ENCODE peak calls at places on chromosomes 11 and 22, in seven cellular contexts. N is fibroblast of pulmonary artery, H is upper lobe of right lung, T is endodermal cell, X is gastrocnemius medialis, E is cardiac muscle cell, A is lower lobe of right lung. R is an unnamed sample.

GRCh38 chr22:17871726-17872458 is 97.6 kb upstream of the BID start:
- DNase-seq in N (no peak), T (no peak), A (no peak), E (no peak), X (peak), H (no peak), R (no peak)

GRCh38 chr11:34460335-34460734 is 21.6 kb downstream of the CAT start:
- DNase-seq in N (no peak), X (no peak), H (no peak), A (no peak), E (no peak), T (no peak), R (no peak)

GRCh38 chr11:61851128-61851899 is 23.2 kb downstream of the FADS2 start:
- DNase-seq in X (no peak), H (no peak), E (no peak), T (no peak), A (no peak), N (no peak), R (no peak)

GRCh38 chr11:134385774-134386565 is 26.1 kb downstream of the B3GAT1 start:
- DNase-seq in H (no peak), X (no peak), A (no peak), E (no peak), T (no peak), N (no peak), R (no peak)

GRCh38 chr11:20360650-20361049 is 2.9 kb upstream of the HTATIP2 start:
- DNase-seq in A (no peak), T (no peak), X (no peak), E (no peak), H (no peak), N (peak), R (no peak)

GRCh38 chr11:131491503-131491902 is 121.1 kb downstream of the NTM start:
- DNase-seq in N (peak), H (no peak), T (no peak), E (no peak), A (no peak), X (no peak), R (no peak)

GRCh38 chr11:73270089-73270854 is 1.9 kb upstream of the P2RY6 start:
- DNase-seq in N (no peak), A (no peak), H (peak), T (peak), X (no peak), E (no peak), R (no peak)

GRCh38 chr11:119671561-119672015 is 57.4 kb downstream of the NECTIN1 start:
- DNase-seq in H (no peak), E (no peak), N (peak), X (no peak), T (no peak), A (no peak), R (no peak)

GRCh38 chr22:29606320-29606719 is 2.9 kb downstream of the NF2 start:
- DNase-seq in H (no peak), T (no peak), E (no peak), A (no peak), N (no peak), X (no peak), R (no peak)

GRCh38 chr11:15113381-15113780 is 1.3 kb upstream of the INSC start:
- DNase-seq in A (no peak), H (no peak), E (no peak), T (no peak), X (no peak), N (no peak), R (no peak)

GRCh38 chr11:61626580-61627380 is 45.9 kb upstream of the SYT7 start:
- DNase-seq in N (peak), A (peak), H (peak), X (peak), T (peak), E (peak), R (peak)

GRCh38 chr11:65150513-65151271 is 16.4 kb upstream of the SYVN1 start:
- DNase-seq in H (peak), A (peak), N (peak), X (peak), T (peak), E (no peak), R (peak)

GRCh38 chr11:107804219-107804618 is 54.4 kb downstream of the SLC35F2 start:
- DNase-seq in X (no peak), A (no peak), H (no peak), T (no peak), N (no peak), E (no peak), R (no peak)

GRCh38 chr11:111782109-111782784 is 16.1 kb upstream of the PPP2R1B start:
- DNase-seq in T (no peak), X (no peak), E (no peak), H (no peak), N (no peak), A (no peak), R (no peak)

GRCh38 chr22:43182118-43182517 is 4.8 kb downstream of the TTLL12 start:
- DNase-seq in N (no peak), X (no peak), H (no peak), E (no peak), T (no peak), A (no peak), R (peak)

GRCh38 chr11:60854847-60855725 is 664 bp downstream of the PTGDR2 start:
- DNase-seq in X (no peak), H (no peak), A (peak), E (no peak), N (no peak), T (no peak), R (peak)

GRCh38 chr11:89381094-89381493 is 110.1 kb downstream of the NOX4 start:
- DNase-seq in N (peak), T (no peak), E (no peak), H (no peak), X (no peak), A (no peak), R (no peak)

GRCh38 chr22:24142831-24143230 is 38.5 kb upstream of the SUSD2 start:
- DNase-seq in T (no peak), A (no peak), X (no peak), H (no peak), N (no peak), E (no peak), R (no peak)

GRCh38 chr11:105227363-105227762 is 87.8 kb upstream of the CARD18 start:
- DNase-seq in N (no peak), E (peak), X (no peak), A (no peak), H (no peak), T (no peak), R (no peak)

GRCh38 chr11:74581954-74582547 is 10.3 kb upstream of the POLD3 start:
- DNase-seq in H (no peak), X (no peak), T (no peak), N (no peak), A (no peak), E (no peak), R (no peak)

GRCh38 chr22:41976070-41976901 is 7.0 kb downstream of the SEPTIN3 start:
- DNase-seq in X (no peak), N (no peak), A (no peak), E (peak), H (peak), T (peak), R (no peak)

GRCh38 chr22:44143596-44143995 is 37.1 kb upstream of the PARVG start:
- DNase-seq in A (no peak), X (no peak), N (no peak), H (no peak), T (peak), E (no peak), R (no peak)

GRCh38 chr11:115933564-115933963 is 429.3 kb upstream of the CADM1 start:
- DNase-seq in E (peak), A (no peak), T (no peak), X (no peak), H (no peak), N (no peak), R (peak)

GRCh38 chr22:40782521-40782920 is 36.6 kb downstream of the SLC25A17 start:
- DNase-seq in A (no peak), E (no peak), X (no peak), N (no peak), H (no peak), T (no peak), R (no peak)
- H3K4me3 ChIP-seq in A (no peak), E (no peak), X (no peak), N (no peak), H (no peak), T (no peak), R (no peak)

GRCh38 chr11:64038500-64038899 is 2.8 kb downstream of the FLRT1 start:
- DNase-seq in E (no peak), T (no peak), A (no peak), H (no peak), N (no peak), X (no peak), R (no peak)

GRCh38 chr11:64035581-64035980 is at the start of gene FLRT1:
- DNase-seq in H (no peak), A (no peak), E (peak), X (no peak), N (no peak), T (no peak), R (no peak)

GRCh38 chr11:64039012-64039665 is 3.4 kb downstream of the FLRT1 start:
- DNase-seq in X (no peak), T (no peak), A (no peak), H (no peak), N (no peak), E (no peak), R (no peak)

GRCh38 chr11:64036081-64037026 is 623 bp downstream of the FLRT1 start:
- DNase-seq in E (peak), A (no peak), H (no peak), N (peak), T (peak), X (peak), R (no peak)

DNA sequence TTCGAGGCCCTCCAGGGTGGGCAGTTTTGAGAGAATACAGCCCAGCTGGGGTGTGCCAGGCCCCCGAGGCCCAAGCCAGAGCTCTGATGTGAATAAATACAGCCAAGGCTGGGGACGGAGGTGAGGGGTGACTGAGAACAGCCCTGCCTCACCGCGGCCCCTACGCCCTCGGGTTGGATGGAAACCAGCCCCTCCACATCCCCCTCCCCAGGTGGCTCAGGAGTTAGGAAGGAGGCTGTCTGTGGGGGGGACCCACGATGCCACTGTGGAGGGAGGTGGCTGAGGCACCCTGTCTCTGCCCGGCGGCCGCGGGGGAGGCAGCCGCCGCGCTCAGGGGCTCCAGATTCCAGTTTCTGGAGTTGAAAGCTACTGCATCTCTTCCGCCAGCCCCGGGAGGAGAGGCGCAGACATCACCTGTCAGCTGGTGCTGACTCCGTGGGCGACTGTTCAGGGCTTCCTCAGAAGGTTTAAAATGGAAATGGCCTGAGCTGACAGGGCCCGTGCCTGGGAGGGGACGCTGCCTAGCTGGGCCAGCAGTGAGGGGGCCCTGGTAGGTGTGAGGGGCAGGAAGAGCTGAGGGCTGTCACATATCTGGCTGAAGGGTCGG is 1.4 kb downstream of the FLRT1 start:
- DNase-seq in A (no peak), X (no peak), E (peak), N (no peak), T (no peak), H (no peak), R (no peak)
- H3K4me3 ChIP-seq in A (no peak), X (peak), E (no peak), N (no peak), T (no peak), H (no peak), R (peak)

DNA sequence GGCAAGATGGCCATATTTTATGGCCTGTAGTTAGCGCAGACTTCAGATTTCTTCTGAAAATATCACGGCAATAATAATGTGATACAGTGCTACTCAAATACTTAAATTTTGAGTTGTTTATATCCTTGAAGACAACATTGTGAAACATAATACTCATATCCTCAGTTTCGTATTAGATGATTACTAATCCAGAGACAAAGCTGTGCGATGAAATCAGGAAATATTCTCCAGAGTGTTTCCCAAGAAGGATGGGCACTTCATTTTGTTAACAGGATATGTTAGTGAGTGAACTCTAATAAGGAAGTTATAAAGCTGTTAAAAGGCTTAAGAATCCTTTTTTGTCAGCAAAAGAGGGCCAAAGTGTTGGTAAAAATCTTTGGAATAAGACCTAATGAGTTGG is 4.0 kb upstream of the PIK3IP1 start:
- DNase-seq in N (peak), H (no peak), A (no peak), T (no peak), E (no peak), X (no peak), R (no peak)
- H3K4me3 ChIP-seq in N (no peak), H (no peak), A (no peak), T (no peak), E (no peak), X (no peak), R (no peak)

GRCh38 chr11:13337986-13338436 is 60.4 kb downstream of the BMAL1 start:
- DNase-seq in N (peak), E (no peak), H (no peak), T (no peak), A (no peak), X (no peak), R (no peak)

GRCh38 chr11:13339196-13340153 is 61.9 kb downstream of the BMAL1 start:
- DNase-seq in E (no peak), X (no peak), T (no peak), N (peak), H (no peak), A (no peak), R (no peak)

GRCh38 chr11:13341028-13341427 is 63.4 kb downstream of the BMAL1 start:
- DNase-seq in X (no peak), N (no peak), H (no peak), E (no peak), A (peak), T (no peak), R (peak)

GRCh38 chr11:13336246-13336873 is 58.8 kb downstream of the BMAL1 start:
- DNase-seq in N (no peak), T (no peak), A (no peak), H (no peak), E (no peak), X (peak), R (no peak)

GRCh38 chr11:13338437-13339069 is 61.0 kb downstream of the BMAL1 start:
- DNase-seq in N (peak), T (no peak), A (no peak), E (no peak), H (no peak), X (no peak), R (no peak)
- H3K4me3 ChIP-seq in N (peak), T (no peak), A (peak), E (no peak), H (peak), X (peak), R (peak)

DNA sequence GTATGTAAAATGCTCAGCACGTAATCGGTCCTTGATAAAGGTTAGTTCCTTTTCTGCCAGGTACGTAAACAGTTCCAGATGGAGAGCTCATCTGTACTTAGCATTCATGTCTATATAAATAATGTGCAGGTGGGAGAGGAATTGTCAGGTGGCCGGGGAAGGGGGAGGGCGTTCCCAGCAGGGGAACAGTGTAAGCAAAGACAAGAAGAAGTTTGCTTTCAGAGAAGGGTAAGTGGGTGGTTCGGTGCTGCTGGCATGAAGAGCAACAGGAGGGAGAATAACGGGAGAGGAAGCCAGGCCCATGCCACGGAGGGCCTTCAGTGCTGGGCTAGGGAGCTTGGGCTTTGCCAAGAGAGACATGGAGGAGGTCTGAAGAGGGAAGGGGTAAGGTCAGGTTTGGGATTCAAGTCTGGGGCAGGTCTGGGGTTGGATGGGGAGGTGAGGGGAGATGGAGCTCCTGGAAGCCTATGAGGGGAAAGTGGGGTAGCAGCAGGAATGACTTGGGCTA is 11.4 kb upstream of the WNT11 start:
- DNase-seq in T (no peak), H (no peak), N (no peak), E (no peak), X (no peak), A (peak), R (peak)
- H3K4me3 ChIP-seq in T (no peak), H (no peak), N (no peak), E (no peak), X (no peak), A (no peak), R (no peak)

R was measured in kidney.